ENCODE peak calls at places on chromosomes 7 and 10, in eight cellular contexts. F is IMR-90; D is activated CD8-positive, alpha-beta T cell treated with anti-CD3 and anti-CD28 coated beads for 36 hours; Z is psoas muscle; Q is mammary epithelial cell; K is HL-60; H is astrocyte; X is fibroblast of the aortic adventitia. J is an unnamed sample.

GRCh38 chr10:105647354-105647753 is 1006.3 kb downstream of the SORCS3 start:
- DNase-seq in F (no peak), D (no peak), Z (no peak), Q (no peak), K (no peak), H (no peak), X (no peak), J (no peak)

GRCh38 chr7:92588561-92588960 is 1.6 kb downstream of the FAM133B start:
- DNase-seq in F (no peak), D (peak), Z (no peak), Q (peak), K (peak), H (no peak), X (no peak), J (no peak)

GRCh38 chr7:44063894-44064651 is 1.3 kb downstream of the PGAM2 start:
- DNase-seq in F (no peak), D (no peak), Z (peak), Q (no peak), K (no peak), H (no peak), X (no peak), J (no peak)

GRCh38 chr7:46839651-46840050 is 742.3 kb downstream of the TNS3 start:
- DNase-seq in F (peak), D (no peak), Z (no peak), Q (no peak), K (no peak), H (peak), X (no peak), J (no peak)

GRCh38 chr7:34739651-34740300 is 81.8 kb downstream of the NPSR1 start:
- DNase-seq in F (no peak), D (no peak), Z (no peak), Q (no peak), K (no peak), H (no peak), X (no peak), J (no peak)

GRCh38 chr7:21106296-21106732 is 319.6 kb upstream of the SP8 start:
- DNase-seq in F (no peak), D (no peak), Z (no peak), Q (peak), K (no peak), H (no peak), X (no peak), J (no peak)

GRCh38 chr10:14781763-14782162 is 7.1 kb upstream of the FAM107B start:
- DNase-seq in F (no peak), D (no peak), Z (no peak), Q (no peak), K (no peak), H (no peak), X (no peak), J (no peak)

GRCh38 chr10:20682782-20683181 is 214.3 kb downstream of the NEBL start:
- DNase-seq in F (no peak), D (no peak), Z (no peak), Q (no peak), K (no peak), H (no peak), X (no peak), J (no peak)

GRCh38 chr10:6279540-6280267 is 77.0 kb downstream of the PFKFB3 start:
- DNase-seq in F (peak), D (no peak), Z (no peak), Q (no peak), K (no peak), H (peak), X (peak), J (no peak)

GRCh38 chr10:129307141-129307540 is 159.9 kb upstream of the MGMT start:
- DNase-seq in F (no peak), D (no peak), Z (no peak), Q (no peak), K (no peak), H (no peak), X (no peak), J (no peak)

GRCh38 chr7:138943061-138943460 is 38.1 kb downstream of the KIAA1549 start:
- DNase-seq in F (no peak), D (no peak), Z (no peak), Q (no peak), K (no peak), H (no peak), X (no peak), J (no peak)

GRCh38 chr7:134814730-134815364 is 35.4 kb downstream of the CALD1 start:
- DNase-seq in F (no peak), D (no peak), Z (peak), Q (peak), K (no peak), H (no peak), X (no peak), J (no peak)
- TF ChIP-seq CTCF in F (no peak), D (no peak), Z (no peak), Q (no peak), K (no peak), H (no peak), X (no peak), J (no peak)

GRCh38 chr10:132339276-132339675 is 7.3 kb downstream of the LRRC27 start:
- DNase-seq in F (no peak), D (no peak), Z (no peak), Q (no peak), K (no peak), H (no peak), X (no peak), J (no peak)
- TF ChIP-seq CTCF in F (no peak), D (no peak), Z (no peak), Q (no peak), K (no peak), H (no peak), X (no peak), J (no peak)

DNA sequence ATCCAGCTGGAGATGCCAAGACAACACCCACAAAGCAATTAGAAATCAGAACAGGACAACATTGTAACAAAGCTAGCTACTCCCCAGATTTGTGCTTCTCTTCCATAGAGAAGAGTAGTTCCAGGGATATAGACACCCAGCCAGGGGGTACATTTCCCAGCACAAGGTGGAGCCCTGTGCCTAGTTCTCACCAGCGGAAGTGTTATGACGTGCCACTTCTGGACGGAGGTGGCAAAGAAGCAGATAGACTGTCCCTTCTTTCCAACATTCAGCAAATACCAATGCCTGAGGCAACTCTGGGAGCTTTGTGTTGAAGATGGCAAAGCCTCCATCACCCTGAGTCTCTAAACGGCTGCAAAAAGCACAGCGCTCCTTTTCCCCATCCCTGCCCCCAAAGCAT is 23.4 kb upstream of the GSAP start:
- DNase-seq in F (no peak), D (no peak), Z (peak), Q (peak), K (no peak), H (no peak), X (peak), J (no peak)
- TF ChIP-seq CTCF in F (peak), D (no peak), Z (peak), Q (peak), K (peak), H (no peak), X (peak), J (no peak)

GRCh38 chr7:150805864-150806263 is 5.3 kb downstream of the TMEM176A start:
- DNase-seq in F (no peak), D (no peak), Z (no peak), Q (no peak), K (no peak), H (no peak), X (no peak), J (no peak)

GRCh38 chr7:150804802-150805201 is 4.2 kb downstream of the TMEM176A start:
- DNase-seq in F (no peak), D (no peak), Z (no peak), Q (no peak), K (no peak), H (no peak), X (no peak), J (no peak)

GRCh38 chr7:150803161-150803860 is 2.7 kb downstream of the TMEM176A start:
- DNase-seq in F (no peak), D (no peak), Z (no peak), Q (no peak), K (no peak), H (no peak), X (no peak), J (no peak)

GRCh38 chr7:150806454-150806853 is 5.9 kb downstream of the TMEM176A start:
- DNase-seq in F (no peak), D (no peak), Z (no peak), Q (no peak), K (no peak), H (no peak), X (no peak), J (no peak)

GRCh38 chr7:150806863-150807262 is 6.3 kb downstream of the TMEM176A start:
- DNase-seq in F (no peak), D (no peak), Z (no peak), Q (no peak), K (no peak), H (no peak), X (no peak), J (no peak)
- TF ChIP-seq CTCF in F (no peak), D (no peak), Z (no peak), Q (no peak), K (no peak), H (no peak), X (no peak), J (no peak)

GRCh38 chr10:43221419-43222293 is 45.2 kb downstream of the RASGEF1A start:
- DNase-seq in F (no peak), D (no peak), Z (peak), Q (no peak), K (no peak), H (no peak), X (no peak), J (no peak)
- TF ChIP-seq CTCF in F (no peak), D (no peak), Z (no peak), Q (no peak), K (no peak), H (no peak), X (no peak), J (no peak)

GRCh38 chr7:19097165-19097885 is 20.1 kb downstream of the TWIST1 start:
- DNase-seq in F (no peak), D (no peak), Z (no peak), Q (no peak), K (no peak), H (no peak), X (no peak), J (no peak)
- TF ChIP-seq CTCF in F (no peak), D (no peak), Z (no peak), Q (no peak), K (no peak), H (no peak), X (no peak), J (no peak)

J was measured in natural killer cell.